ENCODE peak calls at places on chromosomes 2 and 18, in ten cellular contexts. Y is right cardiac atrium; C is renal cortical epithelial cell; A is T1000; I is EH; N is stimulated activated CD4-positive, alpha-beta T cell treated with anti-CD3 and anti-CD28 coated beads, Interleukin-15, amount 100 ng/mL, for 1 hour; T is anterior cingulate cortex; O is foreskin melanocyte; K is NB4; W is BE2C. Q is an unnamed sample.
A peak's percentile ranks its signal among the peaks of the same experiment; 100 is the strongest.

GRCh38 chr2:226524381-226524843 is 275.2 kb downstream of the IRS1 start:
- DNase-seq in Y (no peak), C (peak; percentile 87), A (no peak), I (peak; percentile 95), N (no peak), T (no peak), O (peak; percentile 29), K (peak; percentile 9), W (no peak), Q (no peak)

GRCh38 chr2:64675860-64676259 is 22.1 kb upstream of the SERTAD2 start:
- DNase-seq in Y (no peak), C (peak; percentile 71), A (no peak), I (peak; percentile 46), N (no peak), T (peak; percentile 37), O (no peak), K (peak; percentile 36), W (no peak), Q (no peak)

GRCh38 chr2:40043191-40043590 is 264.1 kb upstream of the THUMPD2 start:
- DNase-seq in Y (no peak), C (peak; percentile 52), A (no peak), I (peak; percentile 85), N (no peak), T (no peak), O (no peak), K (no peak), W (no peak), Q (no peak)

GRCh38 chr2:241788572-241788971 is 11.9 kb downstream of the GAL3ST2 start:
- DNase-seq in Y (no peak), C (no peak), A (no peak), I (peak; percentile 33), N (no peak), T (no peak), O (no peak), K (peak; percentile 57), W (no peak), Q (no peak)

GRCh38 chr2:102337481-102338386 is 17.9 kb upstream of the IL18R1 start:
- DNase-seq in Y (no peak), C (no peak), A (no peak), I (peak; percentile 7), N (no peak), T (no peak), O (peak; percentile 4), K (no peak), W (no peak), Q (no peak)

GRCh38 chr2:169221745-169222369 is 140.5 kb downstream of the LRP2 start:
- DNase-seq in Y (no peak), C (peak; percentile 50), A (no peak), I (peak; percentile 5), N (no peak), T (no peak), O (peak; percentile 11), K (peak; percentile 68), W (no peak), Q (peak; percentile 61)

GRCh38 chr2:169139993-169140767 is 70.8 kb downstream of the DHRS9 start:
- DNase-seq in Y (no peak), C (no peak), A (no peak), I (no peak), N (no peak), T (no peak), O (no peak), K (no peak), W (no peak), Q (no peak)

GRCh38 chr2:228541794-228542193 is 360.3 kb upstream of the SPHKAP start:
- DNase-seq in Y (no peak), C (peak; percentile 19), A (no peak), I (peak; percentile 66), N (no peak), T (no peak), O (no peak), K (no peak), W (no peak), Q (no peak)

GRCh38 chr2:3127279-3127690 is 250.3 kb downstream of the EIPR1 start:
- DNase-seq in Y (no peak), C (no peak), A (no peak), I (peak; percentile 16), N (no peak), T (no peak), O (no peak), K (no peak), W (peak; percentile 88), Q (no peak)

GRCh38 chr18:68417826-68418225 is 297.1 kb downstream of the TMX3 start:
- DNase-seq in Y (no peak), C (peak; percentile 73), A (no peak), I (peak; percentile 62), N (no peak), T (no peak), O (no peak), K (no peak), W (no peak), Q (no peak)

Q was measured in NCI-H748 treated with DMSO at 0.1 percent for 48 hours.